ENCODE peak calls at places on chromosome 21, in ten cellular contexts. X is hepatocyte, B is HCT116, N is mammary epithelial cell, K is IMR-90, G is GM23248, V is PC-3, J is K562, I is endothelial cell of umbilical vein, P is OCI-LY7. A is an unnamed sample.

GRCh38 chr21:44980562-44981489 is 41.0 kb downstream of the SLX9 start:
- DNase-seq in X (no peak), B (no peak), N (no peak), K (no peak), G (no peak), V (no peak), J (no peak), I (no peak), P (no peak), A (no peak)

GRCh38 chr21:23111070-23111605 is 2112.9 kb downstream of the NCAM2 start:
- DNase-seq in X (no peak), B (no peak), N (no peak), K (no peak), G (no peak), V (no peak), J (no peak), I (no peak), P (no peak), A (no peak)

GRCh38 chr21:29360799-29361765 is 62.4 kb downstream of the BACH1 start:
- DNase-seq in X (peak), B (no peak), N (peak), K (peak), G (no peak), V (peak), J (no peak), I (no peak), P (peak), A (peak)

GRCh38 chr21:45655071-45655470 is 11.5 kb downstream of the PCBP3 start:
- DNase-seq in X (no peak), B (no peak), N (no peak), K (peak), G (peak), V (peak), J (no peak), I (no peak), P (no peak), A (no peak)

GRCh38 chr21:26280715-26281310 is 110.2 kb upstream of the APP start:
- DNase-seq in X (no peak), B (no peak), N (no peak), K (no peak), G (peak), V (peak), J (no peak), I (no peak), P (no peak), A (no peak)

GRCh38 chr21:38858429-38859205 is 52.9 kb downstream of the ETS2 start:
- DNase-seq in X (no peak), B (no peak), N (no peak), K (peak), G (no peak), V (no peak), J (no peak), I (no peak), P (no peak), A (no peak)

GRCh38 chr21:25456672-25457071 is 150.6 kb downstream of the MRPL39 start:
- DNase-seq in X (no peak), B (no peak), N (peak), K (peak), G (no peak), V (peak), J (no peak), I (peak), P (no peak), A (peak)

GRCh38 chr21:37136261-37136660 is 63.2 kb downstream of the TTC3 start:
- DNase-seq in X (no peak), B (no peak), N (no peak), K (no peak), G (no peak), V (no peak), J (no peak), I (no peak), P (no peak), A (no peak)

GRCh38 chr21:14878971-14879370 is 185.8 kb downstream of the NRIP1 start:
- DNase-seq in X (no peak), B (no peak), N (peak), K (no peak), G (no peak), V (peak), J (no peak), I (no peak), P (no peak), A (no peak)

GRCh38 chr21:33949516-33950424 is 34.2 kb upstream of the ATP5PO start:
- DNase-seq in X (no peak), B (no peak), N (no peak), K (no peak), G (no peak), V (no peak), J (no peak), I (no peak), P (no peak), A (no peak)

GRCh38 chr21:45448810-45449657 is 44.1 kb downstream of the COL18A1 start:
- DNase-seq in X (no peak), B (no peak), N (no peak), K (no peak), G (no peak), V (no peak), J (no peak), I (no peak), P (no peak), A (peak)

GRCh38 chr21:39022901-39023693 is 160.2 kb downstream of the PSMG1 start:
- DNase-seq in X (no peak), B (no peak), N (no peak), K (peak), G (peak), V (no peak), J (peak), I (no peak), P (no peak), A (peak)

GRCh38 chr21:39350094-39351006 is 1.5 kb upstream of the HMGN1 start:
- DNase-seq in X (no peak), B (no peak), N (no peak), K (no peak), G (no peak), V (no peak), J (no peak), I (no peak), P (no peak), A (peak)

GRCh38 chr21:35578350-35578782 is 482.0 kb downstream of the SETD4 start:
- DNase-seq in X (no peak), B (no peak), N (peak), K (peak), G (peak), V (no peak), J (no peak), I (no peak), P (no peak), A (peak)

GRCh38 chr21:35508389-35508888 is 459.3 kb upstream of the RUNX1 start:
- DNase-seq in X (peak), B (peak), N (peak), K (peak), G (peak), V (peak), J (peak), I (no peak), P (peak), A (peak)

GRCh38 chr21:45923146-45923545 is 58.4 kb upstream of the COL6A1 start:
- DNase-seq in X (peak), B (peak), N (peak), K (peak), G (peak), V (peak), J (peak), I (peak), P (no peak), A (peak)

GRCh38 chr21:16589046-16589445 is 859.3 kb downstream of the USP25 start:
- DNase-seq in X (no peak), B (no peak), N (no peak), K (no peak), G (peak), V (no peak), J (no peak), I (no peak), P (no peak), A (no peak)

GRCh38 chr21:44489962-44490361 is 34.7 kb downstream of the LRRC3 start:
- DNase-seq in X (no peak), B (peak), N (no peak), K (no peak), G (no peak), V (no peak), J (no peak), I (no peak), P (no peak), A (no peak)

GRCh38 chr21:43916691-43917514 is 51.9 kb downstream of the AGPAT3 start:
- DNase-seq in X (no peak), B (no peak), N (peak), K (peak), G (peak), V (no peak), J (peak), I (no peak), P (no peak), A (peak)

GRCh38 chr21:31511258-31511657 is 148.2 kb upstream of the SOD1 start:
- DNase-seq in X (no peak), B (no peak), N (no peak), K (no peak), G (no peak), V (no peak), J (no peak), I (no peak), P (no peak), A (no peak)
- H3K4me3 ChIP-seq in X (no peak), B (no peak), N (no peak), K (no peak), G (no peak), V (no peak), J (no peak), I (no peak), P (no peak), A (no peak)

DNA sequence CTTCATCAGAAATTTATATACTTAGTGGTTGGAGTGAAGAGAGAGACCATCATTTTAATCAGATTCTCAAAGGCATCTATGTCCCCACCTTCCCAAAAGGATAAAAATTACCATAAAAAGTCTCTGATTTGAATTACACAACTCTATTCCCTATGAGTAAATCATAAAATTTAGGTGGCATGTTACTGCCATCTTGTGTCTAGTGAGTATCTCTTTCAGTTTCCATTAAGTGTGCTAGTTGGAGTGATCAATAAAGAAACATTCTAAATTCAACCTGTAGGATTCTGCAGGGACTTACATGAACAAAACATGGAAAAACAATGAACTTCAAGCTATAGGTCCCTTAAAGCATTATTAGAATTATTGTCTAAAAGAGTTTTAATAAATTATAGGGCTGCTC is 655.4 kb downstream of the LTN1 start:
- DNase-seq in X (peak), B (no peak), N (peak), K (peak), G (peak), V (peak), J (no peak), I (peak), P (peak), A (no peak)
- H2AFZ ChIP-seq in X (peak), B (no peak), N (no peak), K (no peak), G (peak), V (no peak), J (no peak), I (no peak), P (no peak), A (no peak)

DNA sequence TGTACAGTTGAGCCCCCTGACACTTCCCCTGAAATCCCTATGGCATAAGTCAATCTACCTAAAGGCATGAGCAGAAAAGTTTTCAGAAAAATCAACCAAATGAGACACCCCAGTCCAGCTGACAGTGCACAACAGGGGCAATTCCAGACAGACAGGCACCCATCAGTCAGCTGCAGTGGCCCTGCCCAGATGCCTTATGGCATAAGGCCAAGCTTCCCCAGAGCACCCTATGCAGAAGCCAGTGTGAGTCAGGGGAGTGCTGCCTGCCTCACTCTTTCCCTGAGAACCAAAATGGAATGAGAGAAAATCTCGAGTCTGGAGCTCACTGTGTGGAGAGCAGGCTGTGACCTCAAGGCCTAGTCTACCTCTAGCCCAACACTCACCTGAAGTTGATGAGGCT is 38.1 kb downstream of the MRAP start:
- DNase-seq in X (no peak), B (no peak), N (peak), K (peak), G (peak), V (peak), J (no peak), I (no peak), P (no peak), A (no peak)
- H3K4me3 ChIP-seq in X (no peak), B (no peak), N (no peak), K (no peak), G (no peak), V (no peak), J (no peak), I (no peak), P (no peak), A (no peak)

GRCh38 chr21:42193131-42193671 is 25.7 kb upstream of the ABCG1 start:
- DNase-seq in X (no peak), B (no peak), N (peak), K (no peak), G (no peak), V (peak), J (no peak), I (peak), P (no peak), A (no peak)

GRCh38 chr21:42194863-42195262 is 24.1 kb upstream of the ABCG1 start:
- DNase-seq in X (no peak), B (no peak), N (no peak), K (no peak), G (no peak), V (no peak), J (no peak), I (no peak), P (no peak), A (no peak)

GRCh38 chr21:42193721-42194120 is 25.2 kb upstream of the ABCG1 start:
- DNase-seq in X (no peak), B (no peak), N (peak), K (no peak), G (no peak), V (peak), J (no peak), I (no peak), P (no peak), A (no peak)

GRCh38 chr21:42191978-42192595 is 26.9 kb upstream of the ABCG1 start:
- DNase-seq in X (no peak), B (no peak), N (peak), K (no peak), G (no peak), V (peak), J (no peak), I (no peak), P (no peak), A (no peak)

GRCh38 chr21:42195378-42196031 is 23.4 kb upstream of the ABCG1 start:
- DNase-seq in X (no peak), B (no peak), N (no peak), K (peak), G (peak), V (no peak), J (no peak), I (no peak), P (peak), A (no peak)
- H2AFZ ChIP-seq in X (no peak), B (no peak), N (no peak), K (no peak), G (no peak), V (no peak), J (no peak), I (no peak), P (peak), A (no peak)

A was measured in osteoblast.